ENCODE peak calls at places on chromosome 13, in eight cellular contexts. M is effector CD4-positive, alpha-beta T cell; D is neural crest cell; I is head of caudate nucleus; O is cardiac fibroblast; H is activated CD4-positive, alpha-beta memory T cell treated with anti-CD3 and anti-CD28 coated beads, Interleukin-2, amount 10 ng/mL, durations not matched to agents 7 days and 5 days; X is H54; W is pancreas. B is an unnamed sample.

GRCh38 chr13:111958612-111959395 is 108.1 kb upstream of the SOX1 start:
- DNase-seq in M (no peak), D (no peak), I (no peak), O (no peak), H (no peak), X (no peak), W (no peak), B (no peak)

GRCh38 chr13:110944968-110945952 is 30.4 kb upstream of the ANKRD10 start:
- DNase-seq in M (no peak), D (no peak), I (no peak), O (no peak), H (no peak), X (no peak), W (no peak), B (no peak)

GRCh38 chr13:49206641-49207040 is 13.5 kb upstream of the MLNR start:
- DNase-seq in M (no peak), D (no peak), I (no peak), O (no peak), H (no peak), X (no peak), W (no peak), B (no peak)

GRCh38 chr13:30409911-30410704 is 12.2 kb upstream of the UBE2L5 start:
- DNase-seq in M (no peak), D (no peak), I (no peak), O (peak; percentile 84), H (no peak), X (peak; percentile 44), W (no peak), B (no peak)

GRCh38 chr13:60267498-60268202 is 103.9 kb upstream of the DIAPH3 start:
- DNase-seq in M (no peak), D (no peak), I (no peak), O (peak; percentile 3), H (peak; percentile 24), X (no peak), W (peak; percentile 49), B (no peak)

GRCh38 chr13:33312150-33312908 is 26.8 kb upstream of the STARD13 start:
- DNase-seq in M (no peak), D (no peak), I (no peak), O (peak; percentile 42), H (no peak), X (no peak), W (no peak), B (no peak)

GRCh38 chr13:40619479-40619814 is 47.0 kb downstream of the FOXO1 start:
- DNase-seq in M (no peak), D (no peak), I (no peak), O (no peak), H (no peak), X (no peak), W (no peak), B (no peak)

GRCh38 chr13:48653074-48654054 is at the start of gene CYSLTR2:
- DNase-seq in M (peak; percentile 25), D (no peak), I (no peak), O (peak; percentile 62), H (peak; percentile 22), X (no peak), W (no peak), B (no peak)

GRCh38 chr13:60604058-60604457 is 207.0 kb downstream of the TDRD3 start:
- DNase-seq in M (no peak), D (no peak), I (no peak), O (no peak), H (no peak), X (no peak), W (no peak), B (no peak)

GRCh38 chr13:108360139-108360538 is 90.6 kb downstream of the TNFSF13B start:
- DNase-seq in M (no peak), D (no peak), I (no peak), O (no peak), H (no peak), X (no peak), W (no peak), B (no peak)

GRCh38 chr13:81012031-81012430 is 671.1 kb upstream of the SPRY2 start:
- DNase-seq in M (no peak), D (no peak), I (no peak), O (no peak), H (no peak), X (no peak), W (no peak), B (no peak)

B was measured in T-helper 9 cell.